ENCODE peak calls at places on chromosomes 5 and 9, in ten cellular contexts. N, P, Q, E, L, C, W, O, I and F are unnamed samples.

GRCh38 chr9:21525174-21525573 is 43.1 kb upstream of the IFNE start:
- DNase-seq in N (no peak), P (no peak), Q (no peak), E (no peak), L (no peak), C (no peak), W (no peak), O (no peak), I (no peak), F (no peak)

GRCh38 chr9:120846906-120847305 is 4.2 kb upstream of the PSMD5 start:
- DNase-seq in N (no peak), P (no peak), Q (no peak), E (no peak), L (no peak), C (no peak), W (no peak), O (no peak), I (no peak), F (no peak)

GRCh38 chr5:179263391-179264052 is 81.7 kb downstream of the ADAMTS2 start:
- DNase-seq in N (no peak), P (no peak), Q (no peak), E (no peak), L (no peak), C (no peak), W (no peak), O (no peak), I (no peak), F (no peak)

GRCh38 chr9:122860319-122861142 is 32.1 kb upstream of the PDCL start:
- DNase-seq in N (no peak), P (no peak), Q (no peak), E (no peak), L (no peak), C (peak; percentile 15), W (peak; percentile 5), O (no peak), I (no peak), F (no peak)

GRCh38 chr5:143583385-143583784 is 179.9 kb upstream of the NR3C1 start:
- DNase-seq in N (no peak), P (no peak), Q (no peak), E (no peak), L (no peak), C (no peak), W (no peak), O (no peak), I (no peak), F (no peak)

GRCh38 chr5:171249460-171249859 is 59.6 kb upstream of the TLX3 start:
- DNase-seq in N (no peak), P (no peak), Q (no peak), E (no peak), L (no peak), C (no peak), W (no peak), O (no peak), I (no peak), F (no peak)

GRCh38 chr9:33751536-33752129 is 43.7 kb upstream of the PRSS3 start:
- DNase-seq in N (no peak), P (no peak), Q (no peak), E (no peak), L (no peak), C (no peak), W (no peak), O (no peak), I (no peak), F (no peak)

GRCh38 chr5:102511666-102512065 is 12.9 kb upstream of the SLCO6A1 start:
- DNase-seq in N (no peak), P (no peak), Q (peak; percentile 74), E (peak; percentile 63), L (peak; percentile 6), C (no peak), W (peak; percentile 47), O (peak; percentile 42), I (no peak), F (no peak)

GRCh38 chr9:114285166-114285867 is 37.6 kb upstream of the ORM1 start:
- DNase-seq in N (no peak), P (no peak), Q (no peak), E (peak; percentile 79), L (no peak), C (no peak), W (peak; percentile 96), O (peak; percentile 90), I (no peak), F (peak; percentile 84)